ENCODE peak calls at places on chromosomes 6 and 20, in nine cellular contexts. U, J, A, H, N, K, W, E and M are unnamed samples.

GRCh38 chr20:62409935-62410741 is 3.1 kb upstream of the CABLES2 start:
- DNase-seq in N (no peak), U (peak; percentile 85), A (no peak), K (peak; percentile 25), J (peak; percentile 76), W (peak; percentile 67), H (peak; percentile 71), E (peak; percentile 84), M (peak; percentile 90)

GRCh38 chr20:13775867-13776266 is 8.9 kb downstream of the ESF1 start:
- DNase-seq in N (no peak), J (no peak), K (no peak), A (no peak), H (no peak), E (no peak), W (no peak), U (no peak), M (no peak)

GRCh38 chr20:37526238-37526838 is 1.3 kb downstream of the BLCAP start:
- DNase-seq in J (no peak), K (no peak), H (peak; percentile 60), N (no peak), U (no peak), W (peak; percentile 45), A (peak; percentile 48), E (no peak), M (no peak)

GRCh38 chr20:20459726-20460125 is 91.8 kb downstream of the INSM1 start:
- DNase-seq in N (no peak), K (no peak), E (no peak), U (no peak), W (no peak), A (no peak), H (no peak), J (no peak), M (no peak)

GRCh38 chr20:17748279-17748678 is 48.5 kb downstream of the BANF2 start:
- DNase-seq in N (no peak), E (no peak), J (no peak), U (no peak), H (no peak), W (no peak), K (no peak), A (no peak), M (no peak)

GRCh38 chr6:134453792-134454510 is 136.0 kb upstream of the SGK1 start:
- DNase-seq in J (no peak), K (no peak), A (no peak), N (no peak), E (no peak), U (no peak), H (no peak), W (no peak), M (no peak)

GRCh38 chr6:147054871-147055270 is 149.3 kb upstream of the STXBP5 start:
- DNase-seq in A (no peak), N (no peak), E (no peak), U (no peak), K (no peak), W (no peak), J (no peak), H (no peak), M (no peak)

GRCh38 chr6:139239137-139239536 is 52.7 kb downstream of the TXLNB start:
- DNase-seq in A (no peak), E (no peak), N (no peak), K (no peak), H (no peak), W (no peak), J (no peak), U (no peak), M (no peak)

GRCh38 chr20:44650777-44651493 is 564 bp downstream of the ADA start:
- DNase-seq in E (no peak), N (no peak), W (peak; percentile 68), A (no peak), J (no peak), H (peak; percentile 40), K (peak; percentile 55), U (no peak), M (peak; percentile 76)

GRCh38 chr20:47999166-47999565 is 213.9 kb upstream of the SULF2 start:
- DNase-seq in E (no peak), W (no peak), U (no peak), N (no peak), J (no peak), H (no peak), K (no peak), A (no peak), M (no peak)

GRCh38 chr6:71768356-71768755 is 118.0 kb upstream of the RIMS1 start:
- DNase-seq in W (no peak), A (no peak), K (no peak), E (no peak), J (no peak), U (no peak), N (no peak), H (no peak), M (no peak)

GRCh38 chr20:57428611-57429496 is 37.7 kb downstream of the RBM38 start:
- DNase-seq in U (no peak), J (peak; percentile 38), N (no peak), H (peak; percentile 68), W (no peak), K (no peak), A (peak; percentile 96), E (no peak), M (no peak)

GRCh38 chr6:32825966-32826365 is 9.2 kb upstream of the HLA-DOB start:
- DNase-seq in J (no peak), A (no peak), W (no peak), E (no peak), K (no peak), N (no peak), U (no peak), H (no peak), M (no peak)

GRCh38 chr6:132490024-132490423 is 22.9 kb downstream of the STX7 start:
- DNase-seq in U (no peak), W (peak; percentile 48), J (no peak), K (no peak), N (no peak), E (no peak), A (no peak), H (peak; percentile 62), M (no peak)
- H3K27ac ChIP-seq in U (no peak overlapping the region), W (peak overlapping the region; percentile 100), J (peak overlapping the region; percentile 42), K (peak overlapping the region; percentile 28), N (peak overlapping the region; percentile 63), E (no peak overlapping the region), A (peak overlapping the region; percentile 24), H (peak overlapping the region; percentile 99), M (no peak overlapping the region)

DNA sequence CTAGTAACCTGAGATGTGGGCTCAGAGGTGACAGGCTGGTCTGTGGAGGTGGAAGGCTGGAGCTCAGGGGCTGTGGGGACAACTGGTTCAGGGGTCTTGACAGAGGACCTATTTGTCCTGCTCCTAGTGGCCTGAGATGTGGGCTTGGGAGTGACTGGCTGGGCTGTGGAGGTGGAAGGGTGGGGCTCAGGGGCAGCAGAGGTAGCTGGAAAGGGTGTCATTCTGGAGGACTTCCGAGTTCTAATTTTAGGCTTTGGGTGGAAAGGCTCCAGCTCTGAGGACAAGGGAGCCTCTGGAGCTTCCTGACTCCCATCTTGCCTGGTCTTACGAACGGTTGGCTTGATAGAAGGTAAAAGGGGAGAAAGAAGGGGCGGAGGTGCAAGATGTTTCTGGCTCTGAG is 11.5 kb downstream of the MDC1 start:
- DNase-seq in W (no peak), E (no peak), A (no peak), J (peak; percentile 8), U (no peak), N (no peak), H (no peak), K (no peak), M (peak; percentile 20)
- H3K36me3 ChIP-seq in W (peaks cover 90% of the 10 kb centered on the region), E (peaks cover 61% of the 10 kb centered on the region), A (no peaks in the 10 kb centered on the region), J (peaks cover 68% of the 10 kb centered on the region), U (peaks cover 4% of the 10 kb centered on the region), N (peaks cover 43% of the 10 kb centered on the region), H (no peaks in the 10 kb centered on the region), K (no peaks in the 10 kb centered on the region), M (peaks cover 13% of the 10 kb centered on the region)

GRCh38 chr6:26599134-26599533 is 2.4 kb downstream of the ABT1 start:
- DNase-seq in H (no peak), W (no peak), N (no peak), A (no peak), E (no peak), K (no peak), U (no peak), J (no peak), M (no peak)

GRCh38 chr6:26597389-26597766 is 625 bp downstream of the ABT1 start:
- DNase-seq in W (no peak), E (no peak), A (no peak), K (no peak), H (no peak), N (no peak), U (no peak), J (no peak), M (no peak)

GRCh38 chr6:26597821-26598220 is 1.1 kb downstream of the ABT1 start:
- DNase-seq in U (no peak), N (no peak), A (no peak), E (no peak), H (no peak), J (peak; percentile 47), W (no peak), K (no peak), M (peak; percentile 78)

GRCh38 chr6:26599591-26599990 is 2.8 kb downstream of the ABT1 start:
- DNase-seq in K (no peak), E (no peak), U (no peak), W (no peak), J (no peak), A (no peak), H (no peak), N (no peak), M (no peak)

DNA sequence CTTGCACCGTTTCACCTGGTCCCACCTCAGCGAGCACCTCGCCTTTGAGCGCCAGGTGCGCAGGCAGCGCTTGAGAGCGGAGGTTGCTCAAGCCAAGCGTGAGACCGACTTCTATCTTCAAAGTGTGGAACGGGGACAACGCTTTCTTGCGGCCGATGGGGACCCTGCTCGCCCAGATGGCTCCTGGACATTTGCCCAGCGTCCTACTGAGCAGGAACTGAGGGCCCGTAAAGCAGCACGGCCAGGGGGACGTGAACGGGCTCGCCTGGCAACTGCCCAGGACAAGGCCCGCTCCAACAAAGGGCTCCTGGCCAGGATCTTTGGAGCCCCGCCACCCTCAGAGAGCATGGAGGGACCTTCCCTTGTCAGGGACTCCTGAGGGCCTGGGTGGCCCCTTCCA is 1.5 kb downstream of the ABT1 start:
- DNase-seq in K (no peak), E (no peak), U (no peak), A (no peak), W (no peak), J (peak; percentile 48), N (no peak), H (no peak), M (peak; percentile 75)
- H3K27ac ChIP-seq in K (no peak overlapping the region), E (no peak overlapping the region), U (no peak overlapping the region), A (no peak overlapping the region), W (no peak overlapping the region), J (no peak overlapping the region), N (no peak overlapping the region), H (no peak overlapping the region), M (no peak overlapping the region)

DNA sequence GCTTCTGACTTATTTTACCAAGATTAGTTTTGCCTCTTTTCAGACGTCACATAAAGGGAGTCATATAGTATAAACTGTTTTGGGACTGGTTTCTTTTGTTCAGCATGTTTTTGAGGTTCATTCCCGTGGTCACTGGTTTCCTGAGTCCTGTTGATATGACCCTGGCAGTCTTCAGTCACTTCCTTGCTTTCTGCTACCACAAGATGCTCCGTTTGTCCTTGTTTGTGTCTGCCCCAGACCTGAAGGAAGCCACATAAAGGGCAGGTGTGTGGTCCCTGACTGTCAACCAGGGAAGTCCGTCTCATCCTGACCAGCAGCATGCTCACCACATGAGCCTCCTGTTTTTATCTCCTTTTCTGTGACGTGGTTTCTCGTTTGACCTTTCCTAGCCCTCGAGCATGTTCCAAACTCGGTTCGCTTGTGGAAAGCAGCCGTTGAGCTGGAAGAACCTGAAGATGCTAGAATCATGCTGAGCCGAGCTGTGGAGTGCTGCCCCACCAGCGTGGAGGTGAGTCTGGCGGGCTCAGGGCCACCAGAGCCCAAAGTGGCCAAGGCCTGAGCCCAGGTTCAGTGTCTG is 26.1 kb upstream of the C20orf204 start:
- DNase-seq in A (no peak), E (no peak), H (no peak), U (no peak), K (no peak), W (no peak), J (no peak), N (no peak), M (no peak)
- H3K36me3 ChIP-seq in A (peaks cover 10% of the 10 kb centered on the region), E (peaks cover 82% of the 10 kb centered on the region), H (peaks cover 64% of the 10 kb centered on the region), U (peaks cover 3% of the 10 kb centered on the region), K (peaks cover 18% of the 10 kb centered on the region), W (peaks cover 88% of the 10 kb centered on the region), J (peaks cover 81% of the 10 kb centered on the region), N (peaks cover 65% of the 10 kb centered on the region), M (peaks cover 34% of the 10 kb centered on the region)